ENCODE peak calls at places on chromosomes 3 and 15, in six cellular contexts. A is EH; B is CD8-positive, alpha-beta memory T cell; P is AML-193; J is foreskin fibroblast; H is stimulated activated CD4-positive, alpha-beta T cell treated with anti-CD3 and anti-CD28 coated beads, Interleukin-4, amount 100 ng/mL, for 48 hours. Q is an unnamed sample.

GRCh38 chr3:107676469-107677309 is 153.9 kb downstream of the BBX start:
- DNase-seq in A (peak; percentile 30), B (no peak), P (peak; percentile 66), J (no peak), H (no peak), Q (peak; percentile 51)

GRCh38 chr3:61704807-61705206 is 143.4 kb downstream of the PTPRG start:
- DNase-seq in A (no peak), B (no peak), P (no peak), J (no peak), H (no peak), Q (no peak)

GRCh38 chr3:59106085-59106629 is 56.3 kb upstream of the CFAP20DC start:
- DNase-seq in A (no peak), B (no peak), P (no peak), J (no peak), H (no peak), Q (no peak)

GRCh38 chr3:153927107-153927506 is 194.1 kb upstream of the ARHGEF26 start:
- DNase-seq in A (peak; percentile 62), B (no peak), P (peak; percentile 15), J (peak; percentile 64), H (no peak), Q (peak; percentile 14)

GRCh38 chr3:16059081-16059537 is 115.4 kb upstream of the GALNT15 start:
- DNase-seq in A (peak; percentile 46), B (no peak), P (no peak), J (no peak), H (no peak), Q (no peak)

GRCh38 chr3:11379238-11379823 is 107.1 kb downstream of the ATG7 start:
- DNase-seq in A (peak; percentile 66), B (no peak), P (peak; percentile 54), J (peak; percentile 43), H (no peak), Q (peak; percentile 18)

GRCh38 chr15:52642386-52643361 is 36.5 kb downstream of the ATOSA start:
- DNase-seq in A (peak; percentile 90), B (no peak), P (no peak), J (peak; percentile 12), H (no peak), Q (no peak)

GRCh38 chr15:70100495-70101331 is 3.0 kb upstream of the TLE3 start:
- DNase-seq in A (peak; percentile 19), B (peak; percentile 76), P (peak; percentile 27), J (peak; percentile 21), H (peak; percentile 56), Q (peak; percentile 20)

GRCh38 chr3:31503456-31503855 is 29.3 kb upstream of the STT3B start:
- DNase-seq in A (no peak), B (no peak), P (no peak), J (no peak), H (no peak), Q (no peak)

GRCh38 chr15:95446854-95447253 is 883.6 kb upstream of the NR2F2 start:
- DNase-seq in A (peak; percentile 32), B (no peak), P (peak; percentile 92), J (no peak), H (no peak), Q (no peak)

GRCh38 chr15:99455796-99456160 is 110.0 kb upstream of the MEF2A start:
- DNase-seq in A (no peak), B (no peak), P (no peak), J (no peak), H (no peak), Q (no peak)

GRCh38 chr3:4712109-4712508 is 219.0 kb downstream of the ITPR1 start:
- DNase-seq in A (peak; percentile 59), B (no peak), P (no peak), J (no peak), H (no peak), Q (peak; percentile 8)

GRCh38 chr15:81338422-81339007 is 14.6 kb upstream of the STARD5 start:
- DNase-seq in A (peak; percentile 93), B (no peak), P (peak; percentile 4), J (peak; percentile 84), H (no peak), Q (peak; percentile 57)

GRCh38 chr15:25451501-25451900 is 12.7 kb upstream of the UBE3A start:
- DNase-seq in A (no peak), B (no peak), P (no peak), J (no peak), H (no peak), Q (no peak)

Q was measured in LoVo.